ENCODE peak calls at places on chromosomes 16 and 17, in ten cellular contexts. I, W, A, D, N, R, M, V, S and T are unnamed samples.
A peak's percentile ranks its signal among the peaks of the same experiment; 100 is the strongest.

GRCh38 chr16:54034684-54035083 is 251.9 kb downstream of the IRX3 start:
- DNase-seq in I (no peak), W (no peak), A (no peak), D (no peak), N (no peak), R (no peak), M (no peak), V (no peak), S (no peak), T (no peak)

GRCh38 chr16:17062676-17063075 is 408.1 kb downstream of the XYLT1 start:
- DNase-seq in I (no peak), W (no peak), A (no peak), D (no peak), N (no peak), R (no peak), M (no peak), V (no peak), S (no peak), T (no peak)

GRCh38 chr16:23068337-23068736 is 80.9 kb downstream of the USP31 start:
- DNase-seq in I (no peak), W (no peak), A (no peak), D (no peak), N (no peak), R (no peak), M (no peak), V (no peak), S (no peak), T (no peak)

GRCh38 chr16:83992624-83993023 is 24.6 kb downstream of the NECAB2 start:
- DNase-seq in I (no peak), W (no peak), A (no peak), D (no peak), N (no peak), R (no peak), M (no peak), V (no peak), S (no peak), T (peak; percentile 51)

GRCh38 chr17:3529817-3530741 is 27.5 kb downstream of the TRPV3 start:
- DNase-seq in I (no peak), W (no peak), A (peak; percentile 99), D (peak; percentile 30), N (peak; percentile 72), R (no peak), M (no peak), V (peak; percentile 79), S (no peak), T (peak; percentile 65)

GRCh38 chr16:27169511-27170071 is 33.7 kb upstream of the KDM8 start:
- DNase-seq in I (peak; percentile 59), W (peak; percentile 40), A (peak; percentile 44), D (no peak), N (no peak), R (peak; percentile 53), M (no peak), V (no peak), S (peak; percentile 77), T (peak; percentile 55)

GRCh38 chr17:19364699-19365498 is 2.4 kb upstream of the B9D1 start:
- DNase-seq in I (no peak), W (no peak), A (no peak), D (no peak), N (peak; percentile 54), R (no peak), M (no peak), V (no peak), S (no peak), T (peak; percentile 62)

GRCh38 chr17:63780507-63780906 is 6.5 kb downstream of the DDX42 start:
- DNase-seq in I (no peak), W (peak; percentile 41), A (no peak), D (no peak), N (no peak), R (peak; percentile 49), M (no peak), V (no peak), S (no peak), T (no peak)

GRCh38 chr16:56702836-56703235 is 20.6 kb downstream of the MT1X start:
- DNase-seq in I (no peak), W (no peak), A (no peak), D (no peak), N (no peak), R (no peak), M (no peak), V (no peak), S (no peak), T (no peak)

GRCh38 chr17:74439691-74440567 is 8.0 kb downstream of the GPRC5C start:
- DNase-seq in I (no peak), W (no peak), A (no peak), D (no peak), N (no peak), R (no peak), M (no peak), V (no peak), S (no peak), T (no peak)

GRCh38 chr17:74339537-74340195 is 13.6 kb downstream of the KIF19 start:
- DNase-seq in I (no peak), W (no peak), A (no peak), D (no peak), N (no peak), R (no peak), M (no peak), V (no peak), S (no peak), T (no peak)

GRCh38 chr17:46162871-46163270 is 30.4 kb downstream of the KANSL1 start:
- DNase-seq in I (no peak), W (no peak), A (no peak), D (no peak), N (no peak), R (no peak), M (no peak), V (no peak), S (no peak), T (no peak)

GRCh38 chr17:46158323-46159296 is 34.6 kb downstream of the KANSL1 start:
- DNase-seq in I (no peak), W (no peak), A (no peak), D (no peak), N (no peak), R (no peak), M (no peak), V (no peak), S (no peak), T (no peak)

GRCh38 chr17:46157443-46158107 is 35.7 kb downstream of the KANSL1 start:
- DNase-seq in I (no peak), W (no peak), A (no peak), D (no peak), N (no peak), R (no peak), M (no peak), V (no peak), S (no peak), T (no peak)

GRCh38 chr17:46160169-46160568 is 33.1 kb downstream of the KANSL1 start:
- DNase-seq in I (no peak), W (no peak), A (no peak), D (no peak), N (no peak), R (no peak), M (no peak), V (no peak), S (no peak), T (no peak)

GRCh38 chr17:46159686-46160085 is 33.5 kb downstream of the KANSL1 start:
- DNase-seq in I (no peak), W (no peak), A (no peak), D (no peak), N (no peak), R (no peak), M (no peak), V (no peak), S (no peak), T (no peak)
- H3K4me1 ChIP-seq in I (peaks cover 60% of the 10 kb centered on the region), W (peaks cover 97% of the 10 kb centered on the region), A (peaks cover 5% of the 10 kb centered on the region), D (peaks cover 48% of the 10 kb centered on the region), N (peaks cover 95% of the 10 kb centered on the region), R (no peaks in the 10 kb centered on the region), M (peaks cover 64% of the 10 kb centered on the region), V (peaks cover 79% of the 10 kb centered on the region), S (peaks cover 83% of the 10 kb centered on the region), T (peaks cover 6% of the 10 kb centered on the region)

GRCh38 chr17:57945999-57946797 is 9.0 kb downstream of the CUEDC1 start:
- DNase-seq in I (no peak), W (no peak), A (no peak), D (no peak), N (no peak), R (no peak), M (no peak), V (no peak), S (no peak), T (no peak)

GRCh38 chr17:57946798-57947358 is 8.3 kb downstream of the CUEDC1 start:
- DNase-seq in I (no peak), W (peak; percentile 63), A (no peak), D (no peak), N (peak; percentile 77), R (peak; percentile 60), M (peak; percentile 73), V (no peak), S (peak; percentile 69), T (no peak)

GRCh38 chr17:57948169-57948554 is 7.0 kb downstream of the CUEDC1 start:
- DNase-seq in I (no peak), W (no peak), A (no peak), D (no peak), N (no peak), R (no peak), M (peak; percentile 64), V (no peak), S (no peak), T (no peak)

GRCh38 chr17:57948555-57949420 is 6.4 kb downstream of the CUEDC1 start:
- DNase-seq in I (no peak), W (no peak), A (peak; percentile 97), D (no peak), N (no peak), R (peak; percentile 76), M (peak; percentile 93), V (peak; percentile 65), S (no peak), T (peak; percentile 72)

GRCh38 chr17:57947369-57947768 is 7.8 kb downstream of the CUEDC1 start:
- DNase-seq in I (no peak), W (no peak), A (no peak), D (no peak), N (no peak), R (no peak), M (no peak), V (no peak), S (no peak), T (peak; percentile 5)
- H3K36me3 ChIP-seq in I (no peaks in the 10 kb centered on the region), W (no peaks in the 10 kb centered on the region), A (no peaks in the 10 kb centered on the region), D (no peaks in the 10 kb centered on the region), N (no peaks in the 10 kb centered on the region), R (no peaks in the 10 kb centered on the region), M (peaks cover 4% of the 10 kb centered on the region), V (no peaks in the 10 kb centered on the region), S (no peaks in the 10 kb centered on the region), T (no peaks in the 10 kb centered on the region)

GRCh38 chr16:16022683-16023064 is 73.3 kb downstream of the ABCC1 start:
- DNase-seq in I (no peak), W (no peak), A (no peak), D (no peak), N (no peak), R (no peak), M (no peak), V (no peak), S (no peak), T (no peak)
- H3K27ac ChIP-seq in I (no peak overlapping the region), W (peak overlapping the region; percentile 78), A (no peak overlapping the region), D (no peak overlapping the region), N (no peak overlapping the region), R (peak overlapping the region; percentile 73), M (peak overlapping the region; percentile 70), V (peak overlapping the region; percentile 84), S (peak overlapping the region; percentile 74), T (peak overlapping the region; percentile 61)

DNA sequence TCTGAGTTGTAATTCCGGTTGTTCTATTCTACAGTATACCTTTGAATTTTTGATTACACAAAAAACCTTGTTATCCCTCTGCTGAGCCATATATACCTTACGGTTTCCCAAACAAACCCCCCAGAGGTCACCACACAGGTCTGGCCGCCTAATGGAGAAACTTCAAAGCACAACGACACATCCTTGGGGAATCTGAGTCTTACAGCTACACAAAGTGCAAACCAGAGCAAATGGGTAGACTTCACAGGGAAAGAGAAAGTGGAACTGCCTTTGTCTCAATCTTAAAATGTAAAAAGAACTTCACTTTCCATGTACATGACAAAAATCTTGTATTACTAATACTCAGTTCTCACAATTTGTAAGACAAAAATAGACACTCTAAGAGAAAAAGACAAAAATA is 2.7 kb downstream of the FBXO31 start:
- DNase-seq in I (no peak), W (no peak), A (peak; percentile 30), D (no peak), N (no peak), R (no peak), M (no peak), V (no peak), S (no peak), T (no peak)
- H3K4me1 ChIP-seq in I (peaks cover 31% of the 10 kb centered on the region), W (peaks cover 67% of the 10 kb centered on the region), A (no peaks in the 10 kb centered on the region), D (peaks cover 44% of the 10 kb centered on the region), N (peaks cover 33% of the 10 kb centered on the region), R (peaks cover 27% of the 10 kb centered on the region), M (peaks cover 43% of the 10 kb centered on the region), V (peaks cover 60% of the 10 kb centered on the region), S (peaks cover 28% of the 10 kb centered on the region), T (no peaks in the 10 kb centered on the region)